ENCODE peak calls at places on chromosomes 4 and X, in five cellular contexts. R, X, C, O and F are unnamed samples.

GRCh38 chrX:74179071-74179470 is 124.9 kb upstream of the ZCCHC13 start:
- DNase-seq in R (no peak), X (no peak), C (peak; percentile 52), O (peak; percentile 34), F (no peak)

GRCh38 chr4:11368701-11369115 is 60.0 kb downstream of the HS3ST1 start:
- DNase-seq in R (no peak), X (no peak), C (no peak), O (no peak), F (no peak)

GRCh38 chr4:139188648-139189416 is 11.8 kb upstream of the ELF2 start:
- DNase-seq in R (no peak), X (no peak), C (peak; percentile 52), O (no peak), F (no peak)

GRCh38 chr4:83075271-83075670 is 39.3 kb downstream of the PLAC8 start:
- DNase-seq in R (no peak), X (no peak), C (peak; percentile 35), O (no peak), F (no peak)

GRCh38 chr4:76016383-76016782 is 6.9 kb downstream of the CXCL10 start:
- DNase-seq in R (no peak), X (no peak), C (no peak), O (no peak), F (no peak)

GRCh38 chrX:71846429-71846828 is 64.2 kb upstream of the NHSL2 start:
- DNase-seq in R (no peak), X (no peak), C (peak; percentile 46), O (peak; percentile 9), F (no peak)

GRCh38 chr4:66489370-66489769 is 819.1 kb upstream of the EPHA5 start:
- DNase-seq in R (no peak), X (no peak), C (no peak), O (peak; percentile 14), F (no peak)

GRCh38 chr4:107913283-107913899 is 18.0 kb upstream of the CYP2U1 start:
- DNase-seq in R (no peak), X (no peak), C (peak; percentile 78), O (peak; percentile 89), F (peak; percentile 54)

GRCh38 chr4:118034061-118034785 is at the start of gene NDST3:
- DNase-seq in R (peak; percentile 26), X (peak; percentile 82), C (peak; percentile 47), O (peak; percentile 42), F (no peak)

GRCh38 chrX:112851161-112851779 is 10.6 kb upstream of the AMOT start:
- DNase-seq in R (no peak), X (no peak), C (no peak), O (no peak), F (no peak)

GRCh38 chr4:94575652-94576051 is 123.9 kb downstream of the PDLIM5 start:
- DNase-seq in R (no peak), X (no peak), C (no peak), O (no peak), F (no peak)

GRCh38 chr4:168449740-168450442 is 30.4 kb downstream of the DDX60L start:
- DNase-seq in R (no peak), X (no peak), C (peak; percentile 91), O (peak; percentile 62), F (no peak)

GRCh38 chrX:13000311-13000811 is 25.5 kb downstream of the TMSB4X start:
- DNase-seq in R (no peak), X (no peak), C (no peak), O (no peak), F (no peak)

GRCh38 chr4:154124539-154125255 is 335.8 kb upstream of the SFRP2 start:
- DNase-seq in R (no peak), X (no peak), C (peak; percentile 95), O (peak; percentile 50), F (peak; percentile 1)

GRCh38 chr4:177308842-177309524 is 691 bp upstream of the NEIL3 start:
- DNase-seq in R (no peak), X (no peak), C (no peak), O (no peak), F (no peak)

GRCh38 chr4:140185725-140186124 is 31.7 kb upstream of the MAML3 start:
- DNase-seq in R (no peak), X (no peak), C (no peak), O (no peak), F (no peak)

GRCh38 chr4:75584067-75584466 is 28.2 kb downstream of the ODAPH start:
- DNase-seq in R (no peak), X (no peak), C (no peak), O (peak; percentile 24), F (no peak)

GRCh38 chrX:67288958-67289641 is 254.7 kb upstream of the AR start:
- DNase-seq in R (peak; percentile 12), X (no peak), C (no peak), O (no peak), F (no peak)

GRCh38 chrX:101595739-101596419 is 21.9 kb downstream of the ARMCX6 start:
- DNase-seq in R (no peak), X (no peak), C (peak; percentile 71), O (peak; percentile 81), F (no peak)

GRCh38 chr4:66820681-66821080 is 724.6 kb downstream of the CENPC start:
- DNase-seq in R (no peak), X (no peak), C (no peak), O (no peak), F (no peak)

GRCh38 chr4:107248571-107248970 is 212.5 kb upstream of the DKK2 start:
- DNase-seq in R (no peak), X (no peak), C (peak; percentile 38), O (no peak), F (no peak)

GRCh38 chrX:116181300-116181699 is 10.8 kb downstream of the AGTR2 start:
- DNase-seq in R (no peak), X (no peak), C (no peak), O (no peak), F (no peak)

GRCh38 chrX:107117993-107118321 is 665 bp downstream of the RBM41 start:
- DNase-seq in R (no peak), X (no peak), C (peak; percentile 3), O (no peak), F (no peak)

GRCh38 chr4:86512631-86513030 is 81.5 kb upstream of the PTPN13 start:
- DNase-seq in R (no peak), X (no peak), C (no peak), O (no peak), F (no peak)

GRCh38 chr4:141853091-141853734 is 216.8 kb downstream of the IL15 start:
- DNase-seq in R (no peak), X (no peak), C (peak; percentile 2), O (no peak), F (no peak)

GRCh38 chrX:19566359-19567141 is 51.2 kb upstream of the MAP3K15 start:
- DNase-seq in R (no peak), X (no peak), C (peak; percentile 19), O (peak; percentile 72), F (peak; percentile 41)

GRCh38 chrX:134948333-134949241 is 42.2 kb upstream of the SMIM10 start:
- DNase-seq in R (no peak), X (no peak), C (peak; percentile 60), O (peak; percentile 81), F (no peak)

GRCh38 chr4:142567620-142568451 is 278.3 kb downstream of the INPP4B start:
- DNase-seq in R (no peak), X (no peak), C (peak; percentile 20), O (peak; percentile 7), F (peak; percentile 62)

GRCh38 chrX:77638397-77638796 is 147.6 kb downstream of the ATRX start:
- DNase-seq in R (no peak), X (no peak), C (no peak), O (no peak), F (no peak)

GRCh38 chr4:110106946-110107325 is 91.5 kb downstream of the ELOVL6 start:
- DNase-seq in R (no peak), X (no peak), C (peak; percentile 82), O (peak; percentile 71), F (no peak)

GRCh38 chr4:48247142-48247877 is 22.3 kb downstream of the TEC start:
- DNase-seq in R (no peak), X (no peak), C (peak; percentile 68), O (peak; percentile 62), F (no peak)

GRCh38 chr4:73593631-73594241 is 26.5 kb downstream of the RASSF6 start:
- DNase-seq in R (no peak), X (no peak), C (peak; percentile 60), O (peak; percentile 70), F (no peak)
- TF ChIP-seq CTCF in R (peak; percentile 9), X (peak; percentile 55), C (peak; percentile 62), O (peak; percentile 68), F (peak; percentile 60)

GRCh38 chrX:10237255-10237654 is 80.5 kb downstream of the CLCN4 start:
- DNase-seq in R (no peak), X (no peak), C (no peak), O (no peak), F (no peak)

GRCh38 chrX:10243056-10243455 is 86.3 kb downstream of the CLCN4 start:
- DNase-seq in R (no peak), X (no peak), C (no peak), O (no peak), F (no peak)

GRCh38 chrX:10240918-10241317 is 84.1 kb downstream of the CLCN4 start:
- DNase-seq in R (no peak), X (no peak), C (peak; percentile 94), O (peak; percentile 35), F (peak; percentile 63)

GRCh38 chrX:10242036-10242435 is 85.3 kb downstream of the CLCN4 start:
- DNase-seq in R (no peak), X (no peak), C (no peak), O (no peak), F (no peak)

DNA sequence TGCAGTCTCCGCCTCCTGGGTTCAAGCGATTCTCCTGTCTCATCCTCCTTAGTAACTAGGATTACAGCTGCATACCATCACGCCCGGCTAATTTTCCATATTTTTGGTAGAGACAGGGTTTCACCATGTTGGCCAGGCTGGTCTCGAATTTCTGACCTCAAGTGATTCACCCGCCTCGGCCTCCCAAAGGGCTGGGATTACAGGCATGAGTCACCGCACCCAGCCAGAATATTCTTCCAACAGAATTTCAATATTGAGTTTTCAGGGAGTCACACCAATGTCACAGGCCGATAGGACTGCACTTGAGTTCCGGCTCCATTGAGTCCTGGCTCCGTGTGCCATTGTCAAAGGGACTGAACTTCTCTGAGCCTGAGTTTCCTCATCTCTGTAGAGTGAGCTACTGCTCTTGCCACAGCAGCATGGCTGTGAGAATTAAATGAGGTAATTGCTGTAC is 82.9 kb downstream of the CLCN4 start:
- DNase-seq in R (no peak), X (no peak), C (peak; percentile 83), O (no peak), F (peak; percentile 28)
- TF ChIP-seq CTCF in R (no peak), X (no peak), C (no peak), O (no peak), F (no peak)

GRCh38 chr4:1604706-1605205 is 79.4 kb downstream of the FAM53A start:
- DNase-seq in R (no peak), X (no peak), C (no peak), O (no peak), F (no peak)
- TF ChIP-seq CTCF in R (no peak), X (no peak), C (no peak), O (no peak), F (no peak)

DNA sequence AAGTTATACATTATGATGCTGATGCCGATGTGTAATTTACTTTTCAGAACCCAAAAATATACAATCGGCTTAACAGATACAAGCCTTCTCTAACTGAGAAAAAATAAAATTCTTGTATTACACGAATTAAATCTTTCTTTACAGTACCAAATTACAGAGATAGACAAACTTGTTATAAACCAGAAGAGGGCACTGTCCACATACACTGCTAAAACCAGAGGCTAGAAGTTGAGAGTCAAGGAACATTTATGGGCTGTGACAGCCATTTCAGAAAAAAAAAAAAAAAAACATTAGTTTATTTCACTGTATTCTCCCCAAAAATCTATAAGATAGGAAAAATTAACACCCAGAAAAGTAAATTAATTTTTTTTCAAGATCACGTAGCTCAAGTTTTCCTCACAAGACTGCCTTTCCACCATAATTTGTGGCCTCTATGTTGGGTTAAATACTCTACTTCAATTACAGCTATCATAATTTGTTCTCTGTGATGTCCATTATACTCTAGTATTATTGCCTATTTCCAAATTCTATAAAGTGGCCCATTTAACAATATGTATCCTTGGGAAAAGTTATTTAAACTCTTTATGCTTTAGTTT is 12.0 kb downstream of the EREG start:
- DNase-seq in R (no peak), X (no peak), C (peak; percentile 85), O (peak; percentile 91), F (peak; percentile 38)
- TF ChIP-seq CTCF in R (peak; percentile 19), X (peak; percentile 47), C (peak; percentile 74), O (peak; percentile 64), F (peak; percentile 63)